ENCODE peak calls at places on chromosome 13, in nine cellular contexts. One of them, this sample, is unnamed.
A peak's percentile ranks its signal among the peaks of the same experiment; 100 is the strongest.

GRCh38 chr13:66887088-66887487 is 343.0 kb downstream of the PCDH9 start:
- DNase-seq in stimulated activated CD8-positive, alpha-beta memory T cell treated with anti-CD3 and anti-CD28 coated beads, Interleukin-7, amount 100 ng/mL, for 48 hours: no peak
- DNase-seq in stimulated activated CD4-positive, alpha-beta T cell treated with anti-CD3 and anti-CD28 coated beads, Interleukin-4, amount 100 ng/mL, for 1 hour: no peak
- DNase-seq in mesendoderm: no peak
- DNase-seq in endothelial cell: no peak
- DNase-seq in heart left ventricle: peak; percentile 6
- DNase-seq in HS-5: no peak
- DNase-seq in thoracic aorta: no peak
- DNase-seq in astrocyte of the spinal cord: peak; percentile 63
- DNase-seq in this sample: no peak

GRCh38 chr13:21435710-21436151 is 23.4 kb downstream of the ZDHHC20 start:
- DNase-seq in stimulated activated CD8-positive, alpha-beta memory T cell treated with anti-CD3 and anti-CD28 coated beads, Interleukin-7, amount 100 ng/mL, for 48 hours: peak; percentile 26
- DNase-seq in stimulated activated CD4-positive, alpha-beta T cell treated with anti-CD3 and anti-CD28 coated beads, Interleukin-4, amount 100 ng/mL, for 1 hour: peak; percentile 10
- DNase-seq in mesendoderm: peak; percentile 82
- DNase-seq in endothelial cell: no peak
- DNase-seq in heart left ventricle: peak; percentile 74
- DNase-seq in HS-5: no peak
- DNase-seq in thoracic aorta: peak; percentile 13
- DNase-seq in astrocyte of the spinal cord: peak; percentile 78
- DNase-seq in this sample: no peak

GRCh38 chr13:20127563-20128458 is 33.0 kb downstream of the GJA3 start:
- DNase-seq in stimulated activated CD8-positive, alpha-beta memory T cell treated with anti-CD3 and anti-CD28 coated beads, Interleukin-7, amount 100 ng/mL, for 48 hours: no peak
- DNase-seq in stimulated activated CD4-positive, alpha-beta T cell treated with anti-CD3 and anti-CD28 coated beads, Interleukin-4, amount 100 ng/mL, for 1 hour: peak; percentile 34
- DNase-seq in mesendoderm: peak; percentile 72
- DNase-seq in endothelial cell: peak; percentile 51
- DNase-seq in heart left ventricle: peak; percentile 77
- DNase-seq in HS-5: no peak
- DNase-seq in thoracic aorta: no peak
- DNase-seq in astrocyte of the spinal cord: peak; percentile 51
- DNase-seq in this sample: peak; percentile 26

GRCh38 chr13:37701972-37702371 is 103.4 kb upstream of the POSTN start:
- DNase-seq in stimulated activated CD8-positive, alpha-beta memory T cell treated with anti-CD3 and anti-CD28 coated beads, Interleukin-7, amount 100 ng/mL, for 48 hours: no peak
- DNase-seq in stimulated activated CD4-positive, alpha-beta T cell treated with anti-CD3 and anti-CD28 coated beads, Interleukin-4, amount 100 ng/mL, for 1 hour: no peak
- DNase-seq in mesendoderm: peak; percentile 50
- DNase-seq in endothelial cell: no peak
- DNase-seq in heart left ventricle: no peak
- DNase-seq in HS-5: peak; percentile 87
- DNase-seq in thoracic aorta: no peak
- DNase-seq in astrocyte of the spinal cord: peak; percentile 83
- DNase-seq in this sample: no peak

GRCh38 chr13:30301827-30302226 is 5.5 kb downstream of the KATNAL1 start:
- DNase-seq in stimulated activated CD8-positive, alpha-beta memory T cell treated with anti-CD3 and anti-CD28 coated beads, Interleukin-7, amount 100 ng/mL, for 48 hours: no peak
- DNase-seq in stimulated activated CD4-positive, alpha-beta T cell treated with anti-CD3 and anti-CD28 coated beads, Interleukin-4, amount 100 ng/mL, for 1 hour: no peak
- DNase-seq in mesendoderm: no peak
- DNase-seq in endothelial cell: no peak
- DNase-seq in heart left ventricle: no peak
- DNase-seq in HS-5: no peak
- DNase-seq in thoracic aorta: no peak
- DNase-seq in astrocyte of the spinal cord: no peak
- DNase-seq in this sample: no peak

GRCh38 chr13:81487151-81487550 is 1146.2 kb upstream of the SPRY2 start:
- DNase-seq in stimulated activated CD8-positive, alpha-beta memory T cell treated with anti-CD3 and anti-CD28 coated beads, Interleukin-7, amount 100 ng/mL, for 48 hours: no peak
- DNase-seq in stimulated activated CD4-positive, alpha-beta T cell treated with anti-CD3 and anti-CD28 coated beads, Interleukin-4, amount 100 ng/mL, for 1 hour: no peak
- DNase-seq in mesendoderm: peak; percentile 88
- DNase-seq in endothelial cell: peak; percentile 53
- DNase-seq in heart left ventricle: no peak
- DNase-seq in HS-5: no peak
- DNase-seq in thoracic aorta: no peak
- DNase-seq in astrocyte of the spinal cord: peak; percentile 7
- DNase-seq in this sample: no peak

GRCh38 chr13:85828094-85828684 is 29.0 kb upstream of the SLITRK6 start:
- DNase-seq in stimulated activated CD8-positive, alpha-beta memory T cell treated with anti-CD3 and anti-CD28 coated beads, Interleukin-7, amount 100 ng/mL, for 48 hours: no peak
- DNase-seq in stimulated activated CD4-positive, alpha-beta T cell treated with anti-CD3 and anti-CD28 coated beads, Interleukin-4, amount 100 ng/mL, for 1 hour: no peak
- DNase-seq in mesendoderm: peak; percentile 18
- DNase-seq in endothelial cell: no peak
- DNase-seq in heart left ventricle: no peak
- DNase-seq in HS-5: no peak
- DNase-seq in thoracic aorta: no peak
- DNase-seq in astrocyte of the spinal cord: peak; percentile 25
- DNase-seq in this sample: no peak

GRCh38 chr13:99316657-99317244 is 9.6 kb upstream of the GPR183 start:
- DNase-seq in stimulated activated CD8-positive, alpha-beta memory T cell treated with anti-CD3 and anti-CD28 coated beads, Interleukin-7, amount 100 ng/mL, for 48 hours: no peak
- DNase-seq in stimulated activated CD4-positive, alpha-beta T cell treated with anti-CD3 and anti-CD28 coated beads, Interleukin-4, amount 100 ng/mL, for 1 hour: no peak
- DNase-seq in mesendoderm: no peak
- DNase-seq in endothelial cell: no peak
- DNase-seq in heart left ventricle: no peak
- DNase-seq in HS-5: no peak
- DNase-seq in thoracic aorta: no peak
- DNase-seq in astrocyte of the spinal cord: peak; percentile 33
- DNase-seq in this sample: no peak

GRCh38 chr13:25046985-25047660 is 48.8 kb upstream of the PABPC3 start:
- DNase-seq in stimulated activated CD8-positive, alpha-beta memory T cell treated with anti-CD3 and anti-CD28 coated beads, Interleukin-7, amount 100 ng/mL, for 48 hours: no peak
- DNase-seq in stimulated activated CD4-positive, alpha-beta T cell treated with anti-CD3 and anti-CD28 coated beads, Interleukin-4, amount 100 ng/mL, for 1 hour: no peak
- DNase-seq in mesendoderm: peak; percentile 87
- DNase-seq in endothelial cell: peak; percentile 63
- DNase-seq in heart left ventricle: no peak
- DNase-seq in HS-5: peak; percentile 6
- DNase-seq in thoracic aorta: no peak
- DNase-seq in astrocyte of the spinal cord: peak; percentile 34
- DNase-seq in this sample: no peak

GRCh38 chr13:59774511-59774911 is 389.2 kb downstream of the DIAPH3 start:
- DNase-seq in stimulated activated CD8-positive, alpha-beta memory T cell treated with anti-CD3 and anti-CD28 coated beads, Interleukin-7, amount 100 ng/mL, for 48 hours: no peak
- DNase-seq in stimulated activated CD4-positive, alpha-beta T cell treated with anti-CD3 and anti-CD28 coated beads, Interleukin-4, amount 100 ng/mL, for 1 hour: no peak
- DNase-seq in mesendoderm: peak; percentile 51
- DNase-seq in endothelial cell: no peak
- DNase-seq in heart left ventricle: no peak
- DNase-seq in HS-5: no peak
- DNase-seq in thoracic aorta: no peak
- DNase-seq in astrocyte of the spinal cord: peak; percentile 78
- DNase-seq in this sample: no peak

GRCh38 chr13:59680429-59681024 is 483.2 kb downstream of the DIAPH3 start:
- DNase-seq in stimulated activated CD8-positive, alpha-beta memory T cell treated with anti-CD3 and anti-CD28 coated beads, Interleukin-7, amount 100 ng/mL, for 48 hours: no peak
- DNase-seq in stimulated activated CD4-positive, alpha-beta T cell treated with anti-CD3 and anti-CD28 coated beads, Interleukin-4, amount 100 ng/mL, for 1 hour: no peak
- DNase-seq in mesendoderm: peak; percentile 33
- DNase-seq in endothelial cell: no peak
- DNase-seq in heart left ventricle: no peak
- DNase-seq in HS-5: no peak
- DNase-seq in thoracic aorta: no peak
- DNase-seq in astrocyte of the spinal cord: peak; percentile 34
- DNase-seq in this sample: no peak

GRCh38 chr13:27918918-27919255 is 913 bp upstream of the PDX1 start:
- DNase-seq in stimulated activated CD8-positive, alpha-beta memory T cell treated with anti-CD3 and anti-CD28 coated beads, Interleukin-7, amount 100 ng/mL, for 48 hours: no peak
- DNase-seq in stimulated activated CD4-positive, alpha-beta T cell treated with anti-CD3 and anti-CD28 coated beads, Interleukin-4, amount 100 ng/mL, for 1 hour: no peak
- DNase-seq in mesendoderm: no peak
- DNase-seq in endothelial cell: no peak
- DNase-seq in heart left ventricle: no peak
- DNase-seq in HS-5: no peak
- DNase-seq in thoracic aorta: no peak
- DNase-seq in astrocyte of the spinal cord: no peak
- DNase-seq in this sample: no peak

GRCh38 chr13:97221046-97221445 is 1.1 kb upstream of the MBNL2 start:
- DNase-seq in stimulated activated CD8-positive, alpha-beta memory T cell treated with anti-CD3 and anti-CD28 coated beads, Interleukin-7, amount 100 ng/mL, for 48 hours: no peak
- DNase-seq in stimulated activated CD4-positive, alpha-beta T cell treated with anti-CD3 and anti-CD28 coated beads, Interleukin-4, amount 100 ng/mL, for 1 hour: no peak
- DNase-seq in mesendoderm: no peak
- DNase-seq in endothelial cell: no peak
- DNase-seq in heart left ventricle: no peak
- DNase-seq in HS-5: no peak
- DNase-seq in thoracic aorta: no peak
- DNase-seq in astrocyte of the spinal cord: no peak
- DNase-seq in this sample: no peak

GRCh38 chr13:114313061-114313860 is 1.0 kb upstream of the CHAMP1 start:
- DNase-seq in stimulated activated CD8-positive, alpha-beta memory T cell treated with anti-CD3 and anti-CD28 coated beads, Interleukin-7, amount 100 ng/mL, for 48 hours: peak; percentile 39
- DNase-seq in stimulated activated CD4-positive, alpha-beta T cell treated with anti-CD3 and anti-CD28 coated beads, Interleukin-4, amount 100 ng/mL, for 1 hour: peak; percentile 34
- DNase-seq in mesendoderm: peak; percentile 40
- DNase-seq in endothelial cell: no peak
- DNase-seq in heart left ventricle: no peak
- DNase-seq in HS-5: no peak
- DNase-seq in thoracic aorta: no peak
- DNase-seq in astrocyte of the spinal cord: no peak
- DNase-seq in this sample: no peak

GRCh38 chr13:113947321-113948033 is 26.4 kb downstream of the C13orf46 start:
- DNase-seq in stimulated activated CD8-positive, alpha-beta memory T cell treated with anti-CD3 and anti-CD28 coated beads, Interleukin-7, amount 100 ng/mL, for 48 hours: no peak
- DNase-seq in stimulated activated CD4-positive, alpha-beta T cell treated with anti-CD3 and anti-CD28 coated beads, Interleukin-4, amount 100 ng/mL, for 1 hour: no peak
- DNase-seq in mesendoderm: peak; percentile 34
- DNase-seq in endothelial cell: no peak
- DNase-seq in heart left ventricle: peak; percentile 54
- DNase-seq in HS-5: no peak
- DNase-seq in thoracic aorta: peak; percentile 4
- DNase-seq in astrocyte of the spinal cord: no peak
- DNase-seq in this sample: no peak

GRCh38 chr13:86282450-86282849 is 483.2 kb upstream of the SLITRK6 start:
- DNase-seq in stimulated activated CD8-positive, alpha-beta memory T cell treated with anti-CD3 and anti-CD28 coated beads, Interleukin-7, amount 100 ng/mL, for 48 hours: no peak
- DNase-seq in stimulated activated CD4-positive, alpha-beta T cell treated with anti-CD3 and anti-CD28 coated beads, Interleukin-4, amount 100 ng/mL, for 1 hour: no peak
- DNase-seq in mesendoderm: no peak
- DNase-seq in endothelial cell: no peak
- DNase-seq in heart left ventricle: no peak
- DNase-seq in HS-5: no peak
- DNase-seq in thoracic aorta: no peak
- DNase-seq in astrocyte of the spinal cord: peak; percentile 82
- DNase-seq in this sample: no peak

GRCh38 chr13:110138009-110138699 is 168.8 kb downstream of the COL4A1 start:
- DNase-seq in stimulated activated CD8-positive, alpha-beta memory T cell treated with anti-CD3 and anti-CD28 coated beads, Interleukin-7, amount 100 ng/mL, for 48 hours: peak; percentile 61
- DNase-seq in stimulated activated CD4-positive, alpha-beta T cell treated with anti-CD3 and anti-CD28 coated beads, Interleukin-4, amount 100 ng/mL, for 1 hour: peak; percentile 75
- DNase-seq in mesendoderm: peak; percentile 77
- DNase-seq in endothelial cell: peak; percentile 36
- DNase-seq in heart left ventricle: peak; percentile 66
- DNase-seq in HS-5: no peak
- DNase-seq in thoracic aorta: peak; percentile 52
- DNase-seq in astrocyte of the spinal cord: peak; percentile 83
- DNase-seq in this sample: no peak

GRCh38 chr13:112721198-112722104 is 31.6 kb downstream of the ATP11A start:
- DNase-seq in stimulated activated CD8-positive, alpha-beta memory T cell treated with anti-CD3 and anti-CD28 coated beads, Interleukin-7, amount 100 ng/mL, for 48 hours: no peak
- DNase-seq in stimulated activated CD4-positive, alpha-beta T cell treated with anti-CD3 and anti-CD28 coated beads, Interleukin-4, amount 100 ng/mL, for 1 hour: no peak
- DNase-seq in mesendoderm: no peak
- DNase-seq in endothelial cell: no peak
- DNase-seq in heart left ventricle: no peak
- DNase-seq in HS-5: no peak
- DNase-seq in thoracic aorta: no peak
- DNase-seq in astrocyte of the spinal cord: no peak
- DNase-seq in this sample: no peak

GRCh38 chr13:73733691-73734090 is 400.5 kb downstream of the KLF12 start:
- DNase-seq in stimulated activated CD8-positive, alpha-beta memory T cell treated with anti-CD3 and anti-CD28 coated beads, Interleukin-7, amount 100 ng/mL, for 48 hours: no peak
- DNase-seq in stimulated activated CD4-positive, alpha-beta T cell treated with anti-CD3 and anti-CD28 coated beads, Interleukin-4, amount 100 ng/mL, for 1 hour: no peak
- DNase-seq in mesendoderm: no peak
- DNase-seq in endothelial cell: no peak
- DNase-seq in heart left ventricle: no peak
- DNase-seq in HS-5: no peak
- DNase-seq in thoracic aorta: no peak
- DNase-seq in astrocyte of the spinal cord: no peak
- DNase-seq in this sample: no peak

GRCh38 chr13:31409678-31410356 is 210.0 kb downstream of the B3GLCT start:
- DNase-seq in stimulated activated CD8-positive, alpha-beta memory T cell treated with anti-CD3 and anti-CD28 coated beads, Interleukin-7, amount 100 ng/mL, for 48 hours: no peak
- DNase-seq in stimulated activated CD4-positive, alpha-beta T cell treated with anti-CD3 and anti-CD28 coated beads, Interleukin-4, amount 100 ng/mL, for 1 hour: no peak
- DNase-seq in mesendoderm: peak; percentile 9
- DNase-seq in endothelial cell: no peak
- DNase-seq in heart left ventricle: no peak
- DNase-seq in HS-5: no peak
- DNase-seq in thoracic aorta: no peak
- DNase-seq in astrocyte of the spinal cord: peak; percentile 10
- DNase-seq in this sample: no peak

GRCh38 chr13:36329355-36329754 is 16.8 kb downstream of the SPART start:
- DNase-seq in stimulated activated CD8-positive, alpha-beta memory T cell treated with anti-CD3 and anti-CD28 coated beads, Interleukin-7, amount 100 ng/mL, for 48 hours: no peak
- DNase-seq in stimulated activated CD4-positive, alpha-beta T cell treated with anti-CD3 and anti-CD28 coated beads, Interleukin-4, amount 100 ng/mL, for 1 hour: no peak
- DNase-seq in mesendoderm: no peak
- DNase-seq in endothelial cell: no peak
- DNase-seq in heart left ventricle: no peak
- DNase-seq in HS-5: no peak
- DNase-seq in thoracic aorta: no peak
- DNase-seq in astrocyte of the spinal cord: no peak
- DNase-seq in this sample: no peak

GRCh38 chr13:106212436-106213010 is 322.9 kb downstream of the EFNB2 start:
- DNase-seq in stimulated activated CD8-positive, alpha-beta memory T cell treated with anti-CD3 and anti-CD28 coated beads, Interleukin-7, amount 100 ng/mL, for 48 hours: no peak
- DNase-seq in stimulated activated CD4-positive, alpha-beta T cell treated with anti-CD3 and anti-CD28 coated beads, Interleukin-4, amount 100 ng/mL, for 1 hour: no peak
- DNase-seq in mesendoderm: no peak
- DNase-seq in endothelial cell: no peak
- DNase-seq in heart left ventricle: no peak
- DNase-seq in HS-5: no peak
- DNase-seq in thoracic aorta: no peak
- DNase-seq in astrocyte of the spinal cord: no peak
- DNase-seq in this sample: no peak

GRCh38 chr13:90055121-90055520 is 1292.4 kb upstream of the MIR17HG start:
- DNase-seq in stimulated activated CD8-positive, alpha-beta memory T cell treated with anti-CD3 and anti-CD28 coated beads, Interleukin-7, amount 100 ng/mL, for 48 hours: no peak
- DNase-seq in stimulated activated CD4-positive, alpha-beta T cell treated with anti-CD3 and anti-CD28 coated beads, Interleukin-4, amount 100 ng/mL, for 1 hour: no peak
- DNase-seq in mesendoderm: no peak
- DNase-seq in endothelial cell: no peak
- DNase-seq in heart left ventricle: no peak
- DNase-seq in HS-5: no peak
- DNase-seq in thoracic aorta: no peak
- DNase-seq in astrocyte of the spinal cord: peak; percentile 9
- DNase-seq in this sample: no peak

GRCh38 chr13:73401769-73402168 is 343.0 kb downstream of the KLF5 start:
- DNase-seq in stimulated activated CD8-positive, alpha-beta memory T cell treated with anti-CD3 and anti-CD28 coated beads, Interleukin-7, amount 100 ng/mL, for 48 hours: no peak
- DNase-seq in stimulated activated CD4-positive, alpha-beta T cell treated with anti-CD3 and anti-CD28 coated beads, Interleukin-4, amount 100 ng/mL, for 1 hour: no peak
- DNase-seq in mesendoderm: peak; percentile 40
- DNase-seq in endothelial cell: no peak
- DNase-seq in heart left ventricle: no peak
- DNase-seq in HS-5: no peak
- DNase-seq in thoracic aorta: no peak
- DNase-seq in astrocyte of the spinal cord: no peak
- DNase-seq in this sample: no peak

GRCh38 chr13:73168226-73168992 is 109.6 kb downstream of the KLF5 start:
- DNase-seq in stimulated activated CD8-positive, alpha-beta memory T cell treated with anti-CD3 and anti-CD28 coated beads, Interleukin-7, amount 100 ng/mL, for 48 hours: no peak
- DNase-seq in stimulated activated CD4-positive, alpha-beta T cell treated with anti-CD3 and anti-CD28 coated beads, Interleukin-4, amount 100 ng/mL, for 1 hour: no peak
- DNase-seq in mesendoderm: no peak
- DNase-seq in endothelial cell: no peak
- DNase-seq in heart left ventricle: no peak
- DNase-seq in HS-5: no peak
- DNase-seq in thoracic aorta: no peak
- DNase-seq in astrocyte of the spinal cord: peak; percentile 45
- DNase-seq in this sample: no peak

GRCh38 chr13:113651511-113652403 is 6.2 kb downstream of the ATP4B start:
- DNase-seq in stimulated activated CD8-positive, alpha-beta memory T cell treated with anti-CD3 and anti-CD28 coated beads, Interleukin-7, amount 100 ng/mL, for 48 hours: no peak
- DNase-seq in stimulated activated CD4-positive, alpha-beta T cell treated with anti-CD3 and anti-CD28 coated beads, Interleukin-4, amount 100 ng/mL, for 1 hour: no peak
- DNase-seq in mesendoderm: no peak
- DNase-seq in endothelial cell: no peak
- DNase-seq in heart left ventricle: peak; percentile 4
- DNase-seq in HS-5: no peak
- DNase-seq in thoracic aorta: no peak
- DNase-seq in astrocyte of the spinal cord: no peak
- DNase-seq in this sample: no peak

GRCh38 chr13:75479102-75479501 is 2.9 kb downstream of the TBC1D4 start:
- DNase-seq in stimulated activated CD8-positive, alpha-beta memory T cell treated with anti-CD3 and anti-CD28 coated beads, Interleukin-7, amount 100 ng/mL, for 48 hours: no peak
- DNase-seq in stimulated activated CD4-positive, alpha-beta T cell treated with anti-CD3 and anti-CD28 coated beads, Interleukin-4, amount 100 ng/mL, for 1 hour: no peak
- DNase-seq in mesendoderm: no peak
- DNase-seq in endothelial cell: no peak
- DNase-seq in heart left ventricle: no peak
- DNase-seq in HS-5: no peak
- DNase-seq in thoracic aorta: no peak
- DNase-seq in astrocyte of the spinal cord: no peak
- DNase-seq in this sample: no peak

GRCh38 chr13:80030491-80030890 is 310.4 kb downstream of the SPRY2 start:
- DNase-seq in stimulated activated CD8-positive, alpha-beta memory T cell treated with anti-CD3 and anti-CD28 coated beads, Interleukin-7, amount 100 ng/mL, for 48 hours: no peak
- DNase-seq in stimulated activated CD4-positive, alpha-beta T cell treated with anti-CD3 and anti-CD28 coated beads, Interleukin-4, amount 100 ng/mL, for 1 hour: no peak
- DNase-seq in mesendoderm: peak; percentile 49
- DNase-seq in endothelial cell: peak; percentile 6
- DNase-seq in heart left ventricle: peak; percentile 15
- DNase-seq in HS-5: no peak
- DNase-seq in thoracic aorta: no peak
- DNase-seq in astrocyte of the spinal cord: no peak
- DNase-seq in this sample: no peak

GRCh38 chr13:98447881-98448641 is 128.8 kb downstream of the STK24 start:
- DNase-seq in stimulated activated CD8-positive, alpha-beta memory T cell treated with anti-CD3 and anti-CD28 coated beads, Interleukin-7, amount 100 ng/mL, for 48 hours: no peak
- DNase-seq in stimulated activated CD4-positive, alpha-beta T cell treated with anti-CD3 and anti-CD28 coated beads, Interleukin-4, amount 100 ng/mL, for 1 hour: peak; percentile 26
- DNase-seq in mesendoderm: peak; percentile 77
- DNase-seq in endothelial cell: peak; percentile 72
- DNase-seq in heart left ventricle: peak; percentile 52
- DNase-seq in HS-5: no peak
- DNase-seq in thoracic aorta: no peak
- DNase-seq in astrocyte of the spinal cord: peak; percentile 38
- DNase-seq in this sample: no peak

GRCh38 chr13:82702513-82702912 is 1179.8 kb downstream of the SLITRK1 start:
- DNase-seq in stimulated activated CD8-positive, alpha-beta memory T cell treated with anti-CD3 and anti-CD28 coated beads, Interleukin-7, amount 100 ng/mL, for 48 hours: no peak
- DNase-seq in stimulated activated CD4-positive, alpha-beta T cell treated with anti-CD3 and anti-CD28 coated beads, Interleukin-4, amount 100 ng/mL, for 1 hour: no peak
- DNase-seq in mesendoderm: no peak
- DNase-seq in endothelial cell: no peak
- DNase-seq in heart left ventricle: no peak
- DNase-seq in HS-5: no peak
- DNase-seq in thoracic aorta: no peak
- DNase-seq in astrocyte of the spinal cord: no peak
- DNase-seq in this sample: no peak

GRCh38 chr13:99800951-99801350 is 170.6 kb downstream of the ZIC5 start:
- DNase-seq in stimulated activated CD8-positive, alpha-beta memory T cell treated with anti-CD3 and anti-CD28 coated beads, Interleukin-7, amount 100 ng/mL, for 48 hours: no peak
- DNase-seq in stimulated activated CD4-positive, alpha-beta T cell treated with anti-CD3 and anti-CD28 coated beads, Interleukin-4, amount 100 ng/mL, for 1 hour: no peak
- DNase-seq in mesendoderm: no peak
- DNase-seq in endothelial cell: no peak
- DNase-seq in heart left ventricle: no peak
- DNase-seq in HS-5: no peak
- DNase-seq in thoracic aorta: no peak
- DNase-seq in astrocyte of the spinal cord: no peak
- DNase-seq in this sample: no peak

This sample was measured in naive thymus-derived CD8-positive, alpha-beta T cell.